ENCODE peak calls at places on chromosome 2, in eight cellular contexts. One of them, this sample, is unnamed.

GRCh38 chr2:127695491-127696472 is 5.5 kb upstream of the SFT2D3 start:
- DNase-seq in stomach: peak; percentile 48
- DNase-seq in transverse colon: peak; percentile 58
- DNase-seq in H1: peak; percentile 82
- DNase-seq in sigmoid colon: peak; percentile 87
- DNase-seq in HepG2: no peak
- DNase-seq in K562: no peak
- DNase-seq in tibial nerve: no peak
- DNase-seq in this sample: peak; percentile 49

GRCh38 chr2:176821350-176821749 is 391.2 kb upstream of the HNRNPA3 start:
- DNase-seq in tibial nerve: no peak
- DNase-seq in sigmoid colon: no peak
- DNase-seq in stomach: no peak
- DNase-seq in K562: peak; percentile 36
- DNase-seq in transverse colon: no peak
- DNase-seq in H1: no peak
- DNase-seq in HepG2: no peak
- DNase-seq in this sample: no peak

GRCh38 chr2:221817878-221818277 is 245.8 kb upstream of the EPHA4 start:
- DNase-seq in H1: no peak
- DNase-seq in HepG2: no peak
- DNase-seq in transverse colon: no peak
- DNase-seq in sigmoid colon: no peak
- DNase-seq in stomach: no peak
- DNase-seq in K562: no peak
- DNase-seq in tibial nerve: no peak
- DNase-seq in this sample: no peak

GRCh38 chr2:170715062-170715931 is at the start of gene SP5:
- DNase-seq in tibial nerve: peak; percentile 30
- DNase-seq in transverse colon: peak; percentile 44
- DNase-seq in K562: peak; percentile 88
- DNase-seq in H1: peak; percentile 83
- DNase-seq in sigmoid colon: peak; percentile 85
- DNase-seq in HepG2: peak; percentile 100
- DNase-seq in stomach: peak; percentile 86
- DNase-seq in this sample: peak; percentile 68

GRCh38 chr2:3491306-3491705 is 28.0 kb downstream of the ADI1 start:
- DNase-seq in transverse colon: no peak
- DNase-seq in tibial nerve: no peak
- DNase-seq in sigmoid colon: no peak
- DNase-seq in K562: no peak
- DNase-seq in HepG2: no peak
- DNase-seq in stomach: no peak
- DNase-seq in H1: no peak
- DNase-seq in this sample: no peak

GRCh38 chr2:234374671-234375245 is 122.1 kb downstream of the ARL4C start:
- DNase-seq in sigmoid colon: no peak
- DNase-seq in HepG2: no peak
- DNase-seq in K562: no peak
- DNase-seq in H1: no peak
- DNase-seq in transverse colon: no peak
- DNase-seq in tibial nerve: no peak
- DNase-seq in stomach: no peak
- DNase-seq in this sample: no peak

GRCh38 chr2:234377761-234378341 is 119.0 kb downstream of the ARL4C start:
- DNase-seq in sigmoid colon: no peak
- DNase-seq in stomach: no peak
- DNase-seq in H1: no peak
- DNase-seq in tibial nerve: no peak
- DNase-seq in transverse colon: no peak
- DNase-seq in K562: no peak
- DNase-seq in HepG2: no peak
- DNase-seq in this sample: no peak

GRCh38 chr2:195710407-195710806 is 53.4 kb downstream of the SLC39A10 start:
- DNase-seq in transverse colon: no peak
- DNase-seq in HepG2: no peak
- DNase-seq in stomach: no peak
- DNase-seq in H1: no peak
- DNase-seq in K562: no peak
- DNase-seq in tibial nerve: no peak
- DNase-seq in sigmoid colon: no peak
- DNase-seq in this sample: no peak

DNA sequence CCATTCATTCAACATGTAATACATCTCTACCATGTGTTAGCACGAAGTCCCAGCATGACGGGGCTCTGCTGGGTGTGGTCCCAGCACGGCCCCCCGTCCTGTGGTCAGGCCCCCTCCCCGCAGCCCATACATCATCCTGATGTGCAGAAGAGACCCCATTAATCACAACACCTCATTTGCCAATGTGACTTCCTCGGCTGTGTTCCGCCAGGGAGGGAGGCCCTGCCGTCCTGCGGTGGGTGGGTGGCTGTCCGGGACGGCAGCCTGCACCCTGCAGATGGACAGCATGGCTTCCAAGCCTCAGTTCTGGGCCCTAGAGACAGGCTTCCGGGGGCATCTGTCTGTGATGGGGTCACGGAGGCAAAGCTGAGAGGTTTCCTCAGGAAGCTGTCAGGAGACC is 254.0 kb downstream of the CYP26B1 start:
- DNase-seq in sigmoid colon: no peak
- DNase-seq in tibial nerve: no peak
- DNase-seq in K562: no peak
- DNase-seq in stomach: no peak
- DNase-seq in H1: peak; percentile 22
- DNase-seq in transverse colon: no peak
- DNase-seq in HepG2: no peak
- DNase-seq in this sample: no peak
- TF ChIP-seq EP300 in sigmoid colon: no peak
- TF ChIP-seq EP300 in tibial nerve: no peak
- TF ChIP-seq EP300 in K562: no peak
- TF ChIP-seq EP300 in stomach: no peak
- TF ChIP-seq EP300 in H1: no peak
- TF ChIP-seq EP300 in transverse colon: no peak
- TF ChIP-seq EP300 in HepG2: no peak
- TF ChIP-seq EP300 in this sample: no peak

DNA sequence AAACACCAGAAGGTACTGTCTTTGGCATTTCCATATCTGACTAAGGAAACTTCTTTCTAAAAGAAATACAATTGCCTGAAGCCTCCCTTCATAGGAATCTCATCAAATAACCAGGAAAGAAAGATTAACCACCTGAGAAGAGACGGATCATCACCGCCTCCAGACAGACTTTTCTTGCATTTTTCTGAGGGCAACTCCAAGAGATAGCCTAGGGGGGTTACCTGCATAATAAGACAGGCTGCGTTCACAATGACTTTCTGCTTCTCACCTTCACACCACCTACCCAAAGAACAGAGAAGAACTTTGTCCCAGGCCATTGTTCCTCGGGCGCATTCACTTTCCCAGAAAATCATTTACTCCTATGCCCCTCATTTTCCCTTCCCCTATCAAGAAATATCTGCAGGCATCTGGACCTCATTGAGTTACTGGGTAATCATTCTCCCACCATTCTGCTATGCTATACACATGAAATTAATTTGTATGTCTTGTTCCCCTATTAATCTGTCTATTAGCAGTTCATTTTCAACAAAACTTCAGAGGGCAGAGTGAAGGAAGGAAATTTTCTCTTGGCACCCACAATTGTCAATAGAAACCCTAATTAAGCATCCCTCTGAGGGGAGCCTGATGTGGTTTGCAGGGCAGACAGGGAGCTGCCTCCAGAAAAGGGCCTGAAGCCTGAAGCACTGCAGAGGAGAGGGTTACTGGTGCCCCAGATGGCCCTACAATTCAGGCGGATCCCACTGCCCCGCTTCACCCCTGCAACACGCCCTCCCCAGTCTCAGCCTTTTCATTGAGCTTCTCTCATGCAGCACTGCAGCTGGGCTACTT is 8.4 kb upstream of the POMC start:
- DNase-seq in sigmoid colon: peak; percentile 13
- DNase-seq in HepG2: no peak
- DNase-seq in H1: no peak
- DNase-seq in transverse colon: no peak
- DNase-seq in K562: no peak
- DNase-seq in tibial nerve: no peak
- DNase-seq in stomach: no peak
- DNase-seq in this sample: no peak
- H3K27me3 ChIP-seq in sigmoid colon: peaks cover 3% of the 10 kb centered on the region
- H3K27me3 ChIP-seq in HepG2: peaks cover 7% of the 10 kb centered on the region
- H3K27me3 ChIP-seq in H1: no peaks in the 10 kb centered on the region
- H3K27me3 ChIP-seq in transverse colon: peaks cover 25% of the 10 kb centered on the region
- H3K27me3 ChIP-seq in K562: peaks cover 13% of the 10 kb centered on the region
- H3K27me3 ChIP-seq in tibial nerve: peaks cover 8% of the 10 kb centered on the region
- H3K27me3 ChIP-seq in stomach: no peaks in the 10 kb centered on the region
- H3K27me3 ChIP-seq in this sample: no peaks in the 10 kb centered on the region

GRCh38 chr2:80968450-80968849 is 663.9 kb upstream of the LRRTM1 start:
- DNase-seq in stomach: no peak
- DNase-seq in transverse colon: no peak
- DNase-seq in K562: no peak
- DNase-seq in H1: no peak
- DNase-seq in HepG2: no peak
- DNase-seq in tibial nerve: no peak
- DNase-seq in sigmoid colon: no peak
- DNase-seq in this sample: no peak
- H3K9me3 ChIP-seq in stomach: peaks cover 34% of the 10 kb centered on the region
- H3K9me3 ChIP-seq in transverse colon: no peaks in the 10 kb centered on the region
- H3K9me3 ChIP-seq in K562: no peaks in the 10 kb centered on the region
- H3K9me3 ChIP-seq in H1: peaks cover 9% of the 10 kb centered on the region
- H3K9me3 ChIP-seq in HepG2: peaks cover 91% of the 10 kb centered on the region
- H3K9me3 ChIP-seq in tibial nerve: no peaks in the 10 kb centered on the region
- H3K9me3 ChIP-seq in sigmoid colon: no peaks in the 10 kb centered on the region
- H3K9me3 ChIP-seq in this sample: no peaks in the 10 kb centered on the region

DNA sequence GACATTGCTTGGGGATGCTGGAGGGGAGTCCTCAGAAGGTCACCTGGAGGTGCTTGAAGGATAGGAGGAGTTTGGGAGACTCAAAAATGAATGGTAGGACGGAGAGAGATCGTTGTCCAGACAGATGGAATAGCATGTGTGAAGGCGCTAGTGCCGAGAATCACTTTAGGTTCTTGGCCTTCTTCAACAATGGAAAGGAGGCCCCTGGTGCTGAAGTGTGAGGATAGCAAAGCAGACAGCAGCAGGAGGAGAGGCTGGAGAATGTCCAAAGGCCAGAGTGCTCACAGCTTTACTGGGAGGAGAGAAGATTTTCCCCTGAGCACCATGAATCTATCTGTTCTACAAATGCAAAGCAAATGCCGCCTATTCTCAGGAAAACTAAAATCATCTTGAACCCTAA is 456.3 kb downstream of the LPIN1 start:
- DNase-seq in tibial nerve: no peak
- DNase-seq in HepG2: no peak
- DNase-seq in H1: no peak
- DNase-seq in sigmoid colon: peak; percentile 73
- DNase-seq in K562: no peak
- DNase-seq in stomach: no peak
- DNase-seq in transverse colon: no peak
- DNase-seq in this sample: peak; percentile 64
- TF ChIP-seq EP300 in tibial nerve: no peak
- TF ChIP-seq EP300 in HepG2: no peak
- TF ChIP-seq EP300 in H1: no peak
- TF ChIP-seq EP300 in sigmoid colon: no peak
- TF ChIP-seq EP300 in K562: no peak
- TF ChIP-seq EP300 in stomach: no peak
- TF ChIP-seq EP300 in transverse colon: no peak
- TF ChIP-seq EP300 in this sample: no peak

DNA sequence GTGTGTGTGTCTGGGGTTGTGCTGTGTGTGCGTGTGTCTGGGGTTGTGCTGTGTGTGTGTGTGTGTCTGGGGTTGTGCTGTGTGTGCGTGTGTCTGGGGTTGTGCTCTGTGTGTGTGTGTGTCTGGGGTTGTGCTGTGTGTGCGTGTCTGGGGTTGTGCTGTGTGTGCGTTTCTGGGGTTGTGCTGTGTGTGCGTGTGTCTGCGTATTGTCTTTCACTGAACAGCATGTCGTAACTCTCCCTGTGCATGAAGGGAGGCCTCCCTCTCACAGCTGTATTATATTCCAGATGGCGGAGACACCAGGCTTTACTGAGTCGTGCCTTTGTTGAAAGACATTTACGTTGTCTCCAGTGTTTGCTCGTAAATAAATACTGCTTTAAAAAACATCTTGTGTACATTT is 5.9 kb downstream of the ACKR3 start:
- DNase-seq in sigmoid colon: peak; percentile 54
- DNase-seq in tibial nerve: no peak
- DNase-seq in H1: no peak
- DNase-seq in HepG2: no peak
- DNase-seq in transverse colon: no peak
- DNase-seq in K562: no peak
- DNase-seq in stomach: no peak
- DNase-seq in this sample: no peak
- H3K27me3 ChIP-seq in sigmoid colon: no peaks in the 10 kb centered on the region
- H3K27me3 ChIP-seq in tibial nerve: no peaks in the 10 kb centered on the region
- H3K27me3 ChIP-seq in H1: no peaks in the 10 kb centered on the region
- H3K27me3 ChIP-seq in HepG2: peaks cover 3% of the 10 kb centered on the region
- H3K27me3 ChIP-seq in transverse colon: peaks cover 7% of the 10 kb centered on the region
- H3K27me3 ChIP-seq in K562: peaks cover 3% of the 10 kb centered on the region
- H3K27me3 ChIP-seq in stomach: no peaks in the 10 kb centered on the region
- H3K27me3 ChIP-seq in this sample: no peaks in the 10 kb centered on the region

GRCh38 chr2:39359453-39360038 is 77.5 kb downstream of the MAP4K3 start:
- DNase-seq in H1: no peak
- DNase-seq in tibial nerve: no peak
- DNase-seq in stomach: no peak
- DNase-seq in K562: no peak
- DNase-seq in transverse colon: no peak
- DNase-seq in HepG2: no peak
- DNase-seq in sigmoid colon: no peak
- DNase-seq in this sample: no peak
- H3K9me3 ChIP-seq in H1: peaks cover 44% of the 10 kb centered on the region
- H3K9me3 ChIP-seq in tibial nerve: no peaks in the 10 kb centered on the region
- H3K9me3 ChIP-seq in stomach: peaks cover 21% of the 10 kb centered on the region
- H3K9me3 ChIP-seq in K562: peaks cover 25% of the 10 kb centered on the region
- H3K9me3 ChIP-seq in transverse colon: peaks cover 33% of the 10 kb centered on the region
- H3K9me3 ChIP-seq in HepG2: peaks cover 39% of the 10 kb centered on the region
- H3K9me3 ChIP-seq in sigmoid colon: peaks cover 18% of the 10 kb centered on the region
- H3K9me3 ChIP-seq in this sample: peaks cover 12% of the 10 kb centered on the region

DNA sequence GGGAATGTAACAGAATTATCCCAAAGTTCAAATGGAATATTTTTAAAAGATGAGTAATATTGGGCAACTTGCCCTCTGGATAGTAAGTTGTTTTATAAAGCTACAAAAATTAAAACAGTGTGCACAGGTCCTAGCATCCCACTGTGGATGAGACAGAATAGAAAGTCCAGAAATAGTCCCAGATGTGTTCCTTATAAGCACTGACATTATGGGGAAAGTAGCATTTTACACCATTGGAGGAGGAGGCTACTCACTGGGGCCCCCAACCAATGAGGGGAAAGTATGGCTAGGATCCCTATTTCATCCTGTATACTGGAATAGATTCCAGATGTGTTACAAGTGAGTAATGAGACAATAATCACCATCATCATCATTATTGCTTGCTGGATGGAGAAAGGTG is 4.8 kb downstream of the ARID5A start:
- DNase-seq in K562: no peak
- DNase-seq in H1: no peak
- DNase-seq in sigmoid colon: no peak
- DNase-seq in HepG2: no peak
- DNase-seq in transverse colon: no peak
- DNase-seq in stomach: no peak
- DNase-seq in tibial nerve: no peak
- DNase-seq in this sample: no peak
- TF ChIP-seq EP300 in K562: no peak
- TF ChIP-seq EP300 in H1: no peak
- TF ChIP-seq EP300 in sigmoid colon: no peak
- TF ChIP-seq EP300 in HepG2: no peak
- TF ChIP-seq EP300 in transverse colon: no peak
- TF ChIP-seq EP300 in stomach: no peak
- TF ChIP-seq EP300 in tibial nerve: no peak
- TF ChIP-seq EP300 in this sample: no peak

GRCh38 chr2:45176399-45176798 is 167.1 kb upstream of the SIX2 start:
- DNase-seq in sigmoid colon: no peak
- DNase-seq in H1: no peak
- DNase-seq in transverse colon: no peak
- DNase-seq in tibial nerve: no peak
- DNase-seq in stomach: no peak
- DNase-seq in K562: no peak
- DNase-seq in HepG2: no peak
- DNase-seq in this sample: no peak
- H3K27me3 ChIP-seq in sigmoid colon: no peaks in the 10 kb centered on the region
- H3K27me3 ChIP-seq in H1: peaks cover 3% of the 10 kb centered on the region
- H3K27me3 ChIP-seq in transverse colon: peaks cover 30% of the 10 kb centered on the region
- H3K27me3 ChIP-seq in tibial nerve: peaks cover 14% of the 10 kb centered on the region
- H3K27me3 ChIP-seq in stomach: no peaks in the 10 kb centered on the region
- H3K27me3 ChIP-seq in K562: no peaks in the 10 kb centered on the region
- H3K27me3 ChIP-seq in HepG2: peaks cover 1% of the 10 kb centered on the region
- H3K27me3 ChIP-seq in this sample: no peaks in the 10 kb centered on the region